ENCODE peak calls at places on chromosomes 4 and X, in nine cellular contexts. F, V, N, O, T, E, J, G and H are unnamed samples.

GRCh38 chr4:64784125-64784524 is 374.9 kb upstream of the TECRL start:
- DNase-seq in V (no peak), N (peak), O (peak), F (no peak), E (no peak), G (no peak), T (no peak), J (no peak), H (no peak)

GRCh38 chrX:47595701-47596655 is 13.7 kb downstream of the TIMP1 start:
- DNase-seq in O (peak), F (no peak), E (no peak), J (no peak), V (peak), N (peak), T (peak), G (no peak), H (no peak)

GRCh38 chr4:88623097-88623496 is 30.8 kb downstream of the HERC3 start:
- DNase-seq in O (no peak), G (no peak), T (peak), F (no peak), V (peak), E (no peak), J (no peak), N (peak), H (no peak)

GRCh38 chr4:168674869-168675268 is 178.0 kb downstream of the PALLD start:
- DNase-seq in F (no peak), N (no peak), O (no peak), E (no peak), V (peak), T (no peak), J (no peak), G (no peak), H (no peak)

GRCh38 chr4:15906024-15906443 is 32.5 kb downstream of the FGFBP1 start:
- DNase-seq in N (peak), G (no peak), J (peak), E (peak), V (no peak), O (no peak), T (no peak), F (no peak), H (peak)

GRCh38 chrX:79601336-79602131 is 234.4 kb upstream of the ITM2A start:
- DNase-seq in G (no peak), F (no peak), T (no peak), V (no peak), E (no peak), O (no peak), N (no peak), J (no peak), H (no peak)

GRCh38 chrX:47854474-47854873 is 17.8 kb downstream of the ZNF81 start:
- DNase-seq in V (peak), N (peak), E (peak), G (peak), J (peak), F (no peak), O (peak), T (no peak), H (no peak)

GRCh38 chrX:131841496-131842410 is 181.3 kb upstream of the STK26 start:
- DNase-seq in V (peak), N (peak), O (no peak), G (no peak), T (peak), F (no peak), E (peak), J (peak), H (no peak)

GRCh38 chrX:22389544-22390243 is 117.0 kb downstream of the CBLL2 start:
- DNase-seq in F (no peak), G (no peak), O (peak), N (peak), T (peak), J (no peak), E (no peak), V (peak), H (no peak)

GRCh38 chr4:88350786-88351185 is 27.9 kb upstream of the HERC6 start:
- DNase-seq in F (no peak), G (no peak), E (no peak), V (no peak), N (no peak), J (no peak), T (no peak), O (no peak), H (no peak)

GRCh38 chr4:93722446-93722845 is 106.1 kb upstream of the ATOH1 start:
- DNase-seq in G (no peak), E (no peak), J (no peak), F (no peak), N (no peak), V (no peak), T (no peak), O (no peak), H (no peak)

GRCh38 chr4:108172780-108173598 is 4.3 kb upstream of the LEF1 start:
- DNase-seq in V (no peak), G (no peak), F (no peak), E (no peak), O (peak), J (peak), T (no peak), N (peak), H (no peak)

GRCh38 chrX:34612036-34612435 is 45.0 kb downstream of the TMEM47 start:
- DNase-seq in F (no peak), J (no peak), G (no peak), E (no peak), T (no peak), V (no peak), O (no peak), N (peak), H (no peak)

GRCh38 chrX:10190367-10190766 is 33.6 kb downstream of the CLCN4 start:
- DNase-seq in N (peak), E (peak), G (no peak), F (no peak), J (peak), T (peak), V (peak), O (peak), H (no peak)

GRCh38 chrX:149513713-149514427 is 8.8 kb upstream of the IDS start:
- DNase-seq in N (peak), V (peak), G (no peak), O (peak), T (no peak), J (no peak), E (no peak), F (no peak), H (no peak)

GRCh38 chr4:184824081-184824775 is 1.5 kb downstream of the ACSL1 start:
- DNase-seq in T (no peak), N (no peak), E (no peak), G (no peak), J (no peak), F (peak), V (peak), O (no peak), H (no peak)

GRCh38 chrX:129534816-129535578 is 5.1 kb upstream of the OCRL start:
- DNase-seq in N (no peak), T (peak), O (no peak), F (no peak), V (peak), J (no peak), G (no peak), E (no peak), H (no peak)

GRCh38 chr4:1721666-1722550 is 587 bp downstream of the TACC3 start:
- DNase-seq in O (no peak), J (peak), E (no peak), F (no peak), T (no peak), N (no peak), G (no peak), V (no peak), H (no peak)

GRCh38 chrX:57286507-57287251 is at the start of gene FAAH2:
- DNase-seq in O (no peak), E (peak), T (no peak), F (no peak), J (peak), G (no peak), N (no peak), V (no peak), H (no peak)

GRCh38 chr4:86924805-86925204 is 10.0 kb upstream of the AFF1 start:
- DNase-seq in F (no peak), G (no peak), O (no peak), V (peak), E (no peak), T (peak), J (no peak), N (peak), H (no peak)

GRCh38 chrX:18425199-18426003 is at the start of gene CDKL5:
- DNase-seq in J (peak), V (peak), T (peak), O (peak), F (peak), E (peak), G (peak), N (peak), H (peak)

GRCh38 chr4:150886597-150886996 is 128.5 kb downstream of the LRBA start:
- DNase-seq in N (peak), F (no peak), J (no peak), E (no peak), G (no peak), V (peak), T (no peak), O (no peak), H (no peak)

GRCh38 chr4:113094802-113095201 is 45.3 kb downstream of the ANK2 start:
- DNase-seq in F (no peak), J (peak), N (peak), O (peak), V (no peak), E (no peak), G (no peak), T (peak), H (no peak)

GRCh38 chr4:87018751-87019150 is 83.9 kb downstream of the AFF1 start:
- DNase-seq in E (no peak), O (no peak), G (no peak), V (no peak), F (no peak), N (no peak), J (no peak), T (no peak), H (no peak)

GRCh38 chr4:15213415-15213814 is 211.1 kb downstream of the CPEB2 start:
- DNase-seq in N (no peak), E (no peak), F (no peak), G (no peak), O (no peak), J (no peak), T (no peak), V (no peak), H (no peak)

GRCh38 chrX:70960728-70961127 is 29.8 kb upstream of the SLC7A3 start:
- DNase-seq in G (no peak), J (peak), E (no peak), O (no peak), F (no peak), T (no peak), V (no peak), N (peak), H (no peak)
- TF ChIP-seq CTCF in G (no peak), J (peak), E (no peak), O (no peak), F (no peak), T (no peak), V (peak), N (no peak), H (no peak)

GRCh38 chrX:21374163-21374993 is at the start of gene CNKSR2:
- DNase-seq in G (peak), O (no peak), J (peak), F (peak), E (no peak), V (peak), T (no peak), N (peak), H (no peak)

GRCh38 chrX:21376636-21377035 is 2.4 kb downstream of the CNKSR2 start:
- DNase-seq in N (no peak), J (no peak), O (no peak), V (no peak), F (no peak), E (no peak), T (no peak), G (no peak), H (no peak)

GRCh38 chrX:21374994-21375794 is 976 bp downstream of the CNKSR2 start:
- DNase-seq in J (peak), F (peak), O (no peak), E (no peak), N (no peak), V (no peak), T (no peak), G (no peak), H (no peak)

GRCh38 chrX:21373637-21374162 is 518 bp upstream of the CNKSR2 start:
- DNase-seq in N (no peak), J (peak), G (no peak), V (no peak), O (no peak), F (peak), T (no peak), E (no peak), H (no peak)

GRCh38 chrX:21375795-21376069 is 1.5 kb downstream of the CNKSR2 start:
- DNase-seq in N (no peak), O (no peak), V (no peak), F (no peak), G (no peak), T (no peak), J (peak), E (no peak), H (no peak)
- TF ChIP-seq CTCF in N (no peak), O (peak), V (no peak), F (no peak), G (no peak), T (no peak), J (peak), E (no peak), H (no peak)

DNA sequence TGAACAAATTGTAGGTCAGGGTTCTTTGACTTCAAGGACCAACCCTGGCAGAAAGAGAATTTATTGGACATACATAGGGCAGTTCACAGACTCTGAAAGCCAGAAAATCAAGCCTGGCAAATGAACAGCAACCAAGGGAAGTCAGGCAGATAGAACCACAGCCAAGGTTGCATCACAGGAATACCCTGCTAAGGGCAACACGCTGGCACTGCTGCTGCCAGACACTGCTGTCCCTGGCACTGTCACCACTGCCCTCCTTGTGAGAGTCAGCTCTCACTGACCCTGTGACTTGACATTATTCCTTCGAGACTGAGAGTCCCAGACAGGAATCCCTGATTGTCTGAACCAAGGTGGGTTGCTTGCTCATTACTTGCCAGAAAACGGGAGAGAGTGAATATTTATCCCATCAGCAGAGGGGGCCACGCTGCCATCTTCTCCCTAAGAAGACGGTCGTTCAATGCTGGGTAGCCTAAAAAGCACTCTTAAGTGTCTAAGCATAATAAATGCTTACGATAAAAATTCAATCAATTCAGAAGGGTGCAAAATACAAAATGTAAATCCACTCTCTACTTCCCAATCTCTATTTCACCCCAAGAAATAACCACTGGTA is 23.2 kb upstream of the PTTG2 start:
- DNase-seq in F (peak), V (no peak), T (no peak), O (no peak), E (no peak), N (no peak), J (no peak), G (no peak), H (no peak)
- TF ChIP-seq CTCF in F (peak), V (no peak), T (no peak), O (no peak), E (no peak), N (no peak), J (no peak), G (no peak), H (no peak)

DNA sequence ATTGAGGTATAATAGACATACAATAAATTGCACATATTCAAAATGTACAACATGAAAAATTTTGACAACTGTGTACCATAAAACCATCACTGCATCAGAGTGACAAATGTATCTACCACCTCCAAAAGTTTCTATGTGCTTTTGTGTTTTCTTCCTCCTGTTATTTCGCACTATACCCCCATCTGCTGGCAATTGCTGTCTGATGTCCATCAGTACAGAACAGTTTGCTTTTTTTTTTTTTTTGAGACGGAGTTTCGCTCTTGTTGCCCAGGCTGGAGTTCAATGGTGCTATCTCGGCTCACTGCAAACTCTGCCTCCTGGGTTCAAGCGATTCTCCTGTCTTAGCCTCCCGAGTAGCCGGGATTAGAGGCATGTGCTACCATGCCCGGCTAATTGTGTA is 154.3 kb upstream of the GIMD1 start:
- DNase-seq in O (no peak), G (no peak), E (no peak), N (no peak), J (peak), F (no peak), T (peak), V (peak), H (no peak)
- TF ChIP-seq CTCF in O (peak), G (no peak), E (no peak), N (peak), J (peak), F (no peak), T (peak), V (no peak), H (no peak)